ENCODE peak calls at places on chromosomes 16 and 17, in nine cellular contexts. M is ovary, J is brain microvascular endothelial cell, R is cardiac muscle cell, E is HL-60, Q is upper lobe of right lung, Y is MM.1S, D is IMR-90, C is hepatocyte. H is an unnamed sample.

GRCh38 chr17:78185981-78186688 is 717 bp downstream of the TK1 start:
- DNase-seq in M (peak; percentile 38), J (no peak), R (no peak), E (peak; percentile 78), Q (peak; percentile 73), Y (peak; percentile 29), D (no peak), C (no peak), H (no peak)

GRCh38 chr16:68526143-68526781 is 12.8 kb upstream of the ZFP90 start:
- DNase-seq in M (no peak), J (no peak), R (no peak), E (no peak), Q (no peak), Y (no peak), D (no peak), C (no peak), H (no peak)

GRCh38 chr17:58304735-58305486 is 23.7 kb downstream of the TSPOAP1 start:
- DNase-seq in M (no peak), J (no peak), R (no peak), E (no peak), Q (peak; percentile 34), Y (no peak), D (no peak), C (no peak), H (no peak)

GRCh38 chr17:35890774-35891155 is 10.6 kb upstream of the CCL5 start:
- DNase-seq in M (no peak), J (no peak), R (no peak), E (no peak), Q (no peak), Y (no peak), D (no peak), C (no peak), H (no peak)

GRCh38 chr17:1867307-1867706 is 37.5 kb downstream of the RPA1 start:
- DNase-seq in M (no peak), J (no peak), R (no peak), E (no peak), Q (no peak), Y (no peak), D (no peak), C (no peak), H (no peak)

GRCh38 chr16:2428051-2428786 is 1.0 kb upstream of the CCNF start:
- DNase-seq in M (peak; percentile 53), J (no peak), R (peak; percentile 26), E (no peak), Q (peak; percentile 77), Y (peak; percentile 52), D (no peak), C (peak; percentile 72), H (no peak)

GRCh38 chr17:74457146-74457819 is 9.2 kb upstream of the CD300A start:
- DNase-seq in M (peak; percentile 85), J (peak; percentile 34), R (peak; percentile 85), E (no peak), Q (peak; percentile 89), Y (peak; percentile 64), D (peak; percentile 30), C (peak; percentile 85), H (peak; percentile 89)

GRCh38 chr17:68417317-68417716 is 40.0 kb downstream of the WIPI1 start:
- DNase-seq in M (no peak), J (no peak), R (no peak), E (no peak), Q (peak; percentile 6), Y (no peak), D (no peak), C (no peak), H (no peak)

GRCh38 chr16:85481738-85482137 is 131.4 kb upstream of the GSE1 start:
- DNase-seq in M (no peak), J (no peak), R (no peak), E (no peak), Q (no peak), Y (no peak), D (no peak), C (no peak), H (no peak)

GRCh38 chr17:72502111-72502939 is 381.5 kb downstream of the SOX9 start:
- DNase-seq in M (no peak), J (peak; percentile 35), R (no peak), E (no peak), Q (no peak), Y (no peak), D (peak; percentile 64), C (peak; percentile 31), H (no peak)

GRCh38 chr17:72498671-72499210 is 377.9 kb downstream of the SOX9 start:
- DNase-seq in M (no peak), J (no peak), R (no peak), E (no peak), Q (no peak), Y (no peak), D (peak; percentile 40), C (no peak), H (no peak)

GRCh38 chr17:72503556-72503955 is 382.7 kb downstream of the SOX9 start:
- DNase-seq in M (no peak), J (no peak), R (no peak), E (no peak), Q (no peak), Y (no peak), D (no peak), C (no peak), H (no peak)

GRCh38 chr17:72502940-72503341 is 382.1 kb downstream of the SOX9 start:
- DNase-seq in M (no peak), J (no peak), R (no peak), E (no peak), Q (no peak), Y (no peak), D (peak; percentile 24), C (no peak), H (no peak)

DNA sequence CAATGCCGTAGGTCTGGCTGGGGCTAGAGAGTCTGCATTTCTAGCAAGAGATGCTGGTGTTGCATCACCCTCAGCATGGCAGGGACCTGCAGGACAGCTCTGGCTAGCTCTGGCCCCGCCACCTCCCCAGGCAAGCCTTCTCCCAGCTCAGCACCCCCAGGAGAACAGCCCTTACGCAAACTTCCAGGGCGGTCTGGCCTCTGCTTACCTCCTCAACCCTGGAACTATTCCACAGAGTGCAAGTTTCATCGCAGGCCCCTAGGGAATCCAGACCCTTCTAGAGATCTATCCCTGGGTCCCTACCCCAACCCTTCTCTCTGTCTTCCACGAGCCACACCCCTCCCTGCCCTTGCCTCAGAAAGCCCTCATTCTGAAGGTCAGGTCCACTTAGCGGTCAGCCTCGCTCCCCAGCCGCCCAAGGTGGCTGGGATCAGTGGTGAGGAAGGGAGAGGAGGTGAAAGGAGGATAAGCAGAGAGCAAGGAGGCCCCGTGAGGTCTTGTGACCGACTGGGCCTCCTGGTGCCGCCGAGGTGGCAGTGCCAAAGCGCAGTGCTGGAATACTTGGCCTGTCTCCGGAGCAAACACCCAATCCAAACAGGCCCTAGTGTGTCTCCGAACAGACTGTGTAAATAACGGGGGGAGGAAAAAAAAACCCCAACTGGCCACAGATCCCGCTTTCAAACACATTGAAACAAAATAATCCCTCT is 380.7 kb downstream of the SOX9 start:
- DNase-seq in M (no peak), J (no peak), R (no peak), E (no peak), Q (peak; percentile 83), Y (no peak), D (no peak), C (no peak), H (peak; percentile 58)
- TF ChIP-seq CTCF in M (no peak), J (no peak), R (no peak), E (no peak), Q (no peak), Y (no peak), D (no peak), C (no peak), H (no peak)

DNA sequence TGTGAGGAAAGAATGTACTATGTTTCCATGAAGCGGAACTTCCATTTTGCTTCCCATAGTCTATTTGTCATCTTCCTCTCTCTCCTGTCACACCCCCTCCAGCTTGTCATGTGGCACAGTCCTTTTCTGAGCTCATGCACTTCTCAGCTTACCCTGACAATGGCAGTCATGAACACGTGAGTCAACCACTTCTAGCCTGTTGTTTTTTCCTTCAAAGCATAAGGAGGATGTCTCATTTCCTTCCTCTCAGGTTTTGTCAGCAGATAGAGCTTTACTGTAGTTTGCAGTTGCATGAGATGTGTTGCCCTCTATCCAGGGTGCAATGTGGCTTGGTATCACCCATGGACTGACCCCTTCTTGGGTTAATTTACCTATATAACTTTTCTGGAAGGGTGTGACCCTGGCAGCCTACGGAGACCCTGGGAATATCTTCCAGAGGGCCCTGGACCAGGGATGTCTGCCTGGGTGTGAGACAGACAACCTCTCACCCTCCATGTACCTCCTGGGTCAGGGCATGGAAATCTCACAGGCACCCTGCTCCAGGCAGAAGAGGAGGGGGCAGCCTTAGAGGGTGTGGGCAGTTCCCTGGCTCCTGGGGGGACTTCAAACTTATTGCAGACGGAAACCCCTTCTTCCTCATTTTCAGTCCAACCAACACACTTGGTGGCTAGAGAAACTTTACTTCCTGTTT is 4.0 kb upstream of the ZNF267 start:
- DNase-seq in M (no peak), J (peak; percentile 89), R (peak; percentile 29), E (peak; percentile 96), Q (peak; percentile 70), Y (peak; percentile 80), D (peak; percentile 92), C (no peak), H (no peak)
- H3K27ac ChIP-seq in M (no peak overlapping the region), J (peak overlapping the region; percentile 11), R (no peak overlapping the region), E (peak overlapping the region; percentile 85), Q (peak overlapping the region; percentile 74), Y (peak overlapping the region; percentile 57), D (peak overlapping the region; percentile 5), C (no peak overlapping the region), H (no peak overlapping the region)

DNA sequence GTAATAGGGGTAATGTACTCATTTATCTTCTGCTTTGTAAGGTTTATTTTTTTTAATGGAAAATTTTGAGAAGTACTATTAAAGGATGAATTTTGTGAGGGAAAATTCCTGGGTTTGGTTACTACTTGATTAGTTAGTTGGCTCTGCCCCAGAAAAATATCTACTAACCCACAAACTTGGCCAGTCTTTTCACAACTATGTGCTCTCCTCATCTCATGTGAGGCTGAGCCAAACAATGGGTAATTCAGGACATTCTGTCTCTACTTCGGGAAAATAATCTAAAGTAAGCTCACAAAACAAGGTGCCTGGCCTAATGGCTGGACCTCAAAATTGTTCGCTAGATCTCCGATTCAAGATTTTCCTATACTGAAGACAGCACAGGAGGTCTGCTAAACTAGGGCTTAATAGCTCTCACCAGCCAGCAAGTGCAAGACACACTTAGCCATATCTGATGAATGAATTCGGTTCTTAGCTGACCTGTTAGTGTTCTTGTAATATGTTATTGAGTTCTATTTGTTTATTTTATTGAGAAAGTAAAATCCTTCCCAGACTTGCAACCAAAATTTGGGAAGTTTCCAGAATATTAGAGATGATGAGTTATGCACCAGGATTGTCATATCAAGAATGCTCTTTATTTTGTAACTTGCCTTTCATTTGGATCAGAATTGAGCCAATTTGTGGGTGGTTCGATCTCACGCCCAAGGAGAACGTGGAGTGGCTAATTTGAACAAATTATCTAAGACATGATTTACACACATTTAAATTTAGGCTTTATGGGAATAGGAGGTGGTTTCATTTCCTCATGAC is 5.7 kb downstream of the KCNJ16 start:
- DNase-seq in M (no peak), J (peak; percentile 4), R (no peak), E (no peak), Q (no peak), Y (no peak), D (peak; percentile 55), C (no peak), H (no peak)
- H3K4me3 ChIP-seq in M (no peak overlapping the region), J (no peak overlapping the region), R (no peak overlapping the region), E (no peak overlapping the region), Q (no peak overlapping the region), Y (no peak overlapping the region), D (no peak overlapping the region), C (no peak overlapping the region), H (no peak overlapping the region)

DNA sequence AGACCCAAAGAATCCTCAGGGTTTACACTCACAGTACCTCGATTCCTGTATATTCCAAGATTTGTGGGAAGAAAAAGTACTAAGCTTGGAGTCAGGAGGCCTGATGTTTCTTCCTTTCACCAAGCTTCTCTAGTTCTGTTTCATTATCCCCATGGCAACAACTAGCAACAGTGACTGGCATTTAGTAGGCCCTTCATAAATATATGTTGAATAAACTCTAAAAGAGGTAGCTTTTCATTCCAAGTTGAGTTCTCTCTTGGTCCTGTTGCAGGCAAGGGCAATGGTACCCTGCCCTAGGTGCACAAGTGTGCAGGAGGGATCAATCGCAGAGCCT is 527 bp upstream of the UBE2Z start:
- DNase-seq in M (no peak), J (peak; percentile 53), R (no peak), E (no peak), Q (no peak), Y (peak; percentile 34), D (peak; percentile 64), C (peak; percentile 37), H (no peak)
- TF ChIP-seq CTCF in M (no peak), J (no peak), R (no peak), E (no peak), Q (no peak), Y (no peak), D (no peak), C (no peak), H (no peak)